ENCODE peak calls at places on chromosomes 4 and X, in four cellular contexts. One of them, this sample, is unnamed.

GRCh38 chr4:182556576-182556975 is 313.4 kb downstream of the TENM3 start:
- DNase-seq in effector memory CD8-positive, alpha-beta T cell: no peak
- DNase-seq in NCI-H2081: no peak
- DNase-seq in foreskin keratinocyte: no peak
- DNase-seq in this sample: no peak

GRCh38 chrX:16771483-16772398 is 14.5 kb upstream of the TXLNG start:
- DNase-seq in foreskin keratinocyte: peak
- DNase-seq in NCI-H2081: peak
- DNase-seq in effector memory CD8-positive, alpha-beta T cell: no peak
- DNase-seq in this sample: no peak

GRCh38 chr4:145179201-145179860 is 1.1 kb downstream of the OTUD4 start:
- DNase-seq in foreskin keratinocyte: peak
- DNase-seq in NCI-H2081: peak
- DNase-seq in effector memory CD8-positive, alpha-beta T cell: peak
- DNase-seq in this sample: peak

GRCh38 chrX:104343408-104344129 is 88.8 kb upstream of the ESX1 start:
- DNase-seq in NCI-H2081: peak
- DNase-seq in effector memory CD8-positive, alpha-beta T cell: peak
- DNase-seq in foreskin keratinocyte: peak
- DNase-seq in this sample: peak

GRCh38 chr4:53132117-53132889 is 233.6 kb downstream of the SCFD2 start:
- DNase-seq in NCI-H2081: no peak
- DNase-seq in foreskin keratinocyte: no peak
- DNase-seq in effector memory CD8-positive, alpha-beta T cell: no peak
- DNase-seq in this sample: no peak

GRCh38 chr4:134139188-134139587 is 62.4 kb downstream of the PABPC4L start:
- DNase-seq in foreskin keratinocyte: no peak
- DNase-seq in effector memory CD8-positive, alpha-beta T cell: no peak
- DNase-seq in NCI-H2081: no peak
- DNase-seq in this sample: no peak

GRCh38 chrX:70755850-70756249 is 152.7 kb downstream of the TEX11 start:
- DNase-seq in NCI-H2081: no peak
- DNase-seq in foreskin keratinocyte: no peak
- DNase-seq in effector memory CD8-positive, alpha-beta T cell: peak
- DNase-seq in this sample: peak

GRCh38 chr4:177964061-177964460 is 521.8 kb upstream of the AGA start:
- DNase-seq in foreskin keratinocyte: peak
- DNase-seq in NCI-H2081: no peak
- DNase-seq in effector memory CD8-positive, alpha-beta T cell: no peak
- DNase-seq in this sample: no peak

GRCh38 chr4:85928775-85929585 is 430.9 kb downstream of the MAPK10 start:
- DNase-seq in NCI-H2081: no peak
- DNase-seq in foreskin keratinocyte: peak
- DNase-seq in effector memory CD8-positive, alpha-beta T cell: no peak
- DNase-seq in this sample: no peak

GRCh38 chr4:125620066-125620850 is 305.5 kb downstream of the FAT4 start:
- DNase-seq in foreskin keratinocyte: no peak
- DNase-seq in NCI-H2081: no peak
- DNase-seq in effector memory CD8-positive, alpha-beta T cell: no peak
- DNase-seq in this sample: no peak

GRCh38 chr4:89099034-89099433 is 12.3 kb upstream of the TIGD2 start:
- DNase-seq in foreskin keratinocyte: peak
- DNase-seq in NCI-H2081: no peak
- DNase-seq in effector memory CD8-positive, alpha-beta T cell: no peak
- DNase-seq in this sample: no peak

GRCh38 chr4:79232555-79232954 is 93.3 kb downstream of the NAA11 start:
- DNase-seq in effector memory CD8-positive, alpha-beta T cell: no peak
- DNase-seq in foreskin keratinocyte: peak
- DNase-seq in NCI-H2081: no peak
- DNase-seq in this sample: no peak

GRCh38 chr4:140152015-140152703 is 1.8 kb downstream of the MAML3 start:
- DNase-seq in NCI-H2081: peak
- DNase-seq in foreskin keratinocyte: no peak
- DNase-seq in effector memory CD8-positive, alpha-beta T cell: peak
- DNase-seq in this sample: peak

GRCh38 chr4:100289980-100290379 is 99.7 kb upstream of the DDIT4L start:
- DNase-seq in foreskin keratinocyte: peak
- DNase-seq in NCI-H2081: no peak
- DNase-seq in effector memory CD8-positive, alpha-beta T cell: no peak
- DNase-seq in this sample: no peak

GRCh38 chr4:183478926-183479325 is 25.9 kb upstream of the ING2 start:
- DNase-seq in effector memory CD8-positive, alpha-beta T cell: no peak
- DNase-seq in NCI-H2081: no peak
- DNase-seq in foreskin keratinocyte: no peak
- DNase-seq in this sample: no peak

GRCh38 chrX:124030520-124030919 is 69.0 kb downstream of the STAG2 start:
- DNase-seq in NCI-H2081: no peak
- DNase-seq in effector memory CD8-positive, alpha-beta T cell: no peak
- DNase-seq in foreskin keratinocyte: peak
- DNase-seq in this sample: no peak